ENCODE peak calls at places on chromosome 19, in ten cellular contexts. One of them, this sample, is unnamed.

GRCh38 chr19:18118420-18119242 is 21.1 kb downstream of the MAST3 start:
- DNase-seq in ACHN: no peak
- DNase-seq in NT2/D1: no peak
- DNase-seq in NCI-H748 treated with DMSO at 0.1 percent for 48 hours: no peak
- DNase-seq in stimulated activated CD4-positive, alpha-beta T cell treated with anti-CD3 and anti-CD28 coated beads, TNF-alpha, amount 100 ng/mL, for 48 hours: no peak
- DNase-seq in RWPE2: no peak
- DNase-seq in fibroblast of the conjunctiva: peak
- DNase-seq in AG10803: no peak
- DNase-seq in NCI-H1105: no peak
- DNase-seq in H1: no peak
- DNase-seq in this sample: no peak

GRCh38 chr19:16588089-16588823 is 16.0 kb upstream of the SLC35E1 start:
- DNase-seq in ACHN: no peak
- DNase-seq in NT2/D1: no peak
- DNase-seq in NCI-H748 treated with DMSO at 0.1 percent for 48 hours: no peak
- DNase-seq in stimulated activated CD4-positive, alpha-beta T cell treated with anti-CD3 and anti-CD28 coated beads, TNF-alpha, amount 100 ng/mL, for 48 hours: peak
- DNase-seq in RWPE2: no peak
- DNase-seq in fibroblast of the conjunctiva: no peak
- DNase-seq in AG10803: no peak
- DNase-seq in NCI-H1105: no peak
- DNase-seq in H1: no peak
- DNase-seq in this sample: peak

GRCh38 chr19:16259385-16260159 is 61.9 kb downstream of the AP1M1 start:
- DNase-seq in ACHN: peak
- DNase-seq in NT2/D1: no peak
- DNase-seq in NCI-H748 treated with DMSO at 0.1 percent for 48 hours: no peak
- DNase-seq in stimulated activated CD4-positive, alpha-beta T cell treated with anti-CD3 and anti-CD28 coated beads, TNF-alpha, amount 100 ng/mL, for 48 hours: no peak
- DNase-seq in RWPE2: no peak
- DNase-seq in fibroblast of the conjunctiva: no peak
- DNase-seq in AG10803: no peak
- DNase-seq in NCI-H1105: no peak
- DNase-seq in H1: no peak
- DNase-seq in this sample: no peak

GRCh38 chr19:32971715-32972540 is at the start of the genes CEP89 and FAAP24:
- DNase-seq in ACHN: peak
- DNase-seq in NT2/D1: peak
- DNase-seq in NCI-H748 treated with DMSO at 0.1 percent for 48 hours: peak
- DNase-seq in stimulated activated CD4-positive, alpha-beta T cell treated with anti-CD3 and anti-CD28 coated beads, TNF-alpha, amount 100 ng/mL, for 48 hours: peak
- DNase-seq in RWPE2: peak
- DNase-seq in fibroblast of the conjunctiva: peak
- DNase-seq in AG10803: peak
- DNase-seq in NCI-H1105: peak
- DNase-seq in H1: peak
- DNase-seq in this sample: peak

GRCh38 chr19:40640744-40641143 is 39.6 kb downstream of the LTBP4 start:
- DNase-seq in ACHN: no peak
- DNase-seq in NT2/D1: no peak
- DNase-seq in NCI-H748 treated with DMSO at 0.1 percent for 48 hours: no peak
- DNase-seq in stimulated activated CD4-positive, alpha-beta T cell treated with anti-CD3 and anti-CD28 coated beads, TNF-alpha, amount 100 ng/mL, for 48 hours: no peak
- DNase-seq in RWPE2: no peak
- DNase-seq in fibroblast of the conjunctiva: no peak
- DNase-seq in AG10803: peak
- DNase-seq in NCI-H1105: no peak
- DNase-seq in H1: no peak
- DNase-seq in this sample: no peak

GRCh38 chr19:45161715-45162463 is 1.1 kb upstream of the NKPD1 start:
- DNase-seq in ACHN: peak
- DNase-seq in NT2/D1: no peak
- DNase-seq in NCI-H748 treated with DMSO at 0.1 percent for 48 hours: no peak
- DNase-seq in stimulated activated CD4-positive, alpha-beta T cell treated with anti-CD3 and anti-CD28 coated beads, TNF-alpha, amount 100 ng/mL, for 48 hours: no peak
- DNase-seq in RWPE2: no peak
- DNase-seq in fibroblast of the conjunctiva: no peak
- DNase-seq in AG10803: no peak
- DNase-seq in NCI-H1105: no peak
- DNase-seq in H1: no peak
- DNase-seq in this sample: no peak

GRCh38 chr19:7846247-7846646 is 16.2 kb downstream of the EVI5L start:
- DNase-seq in ACHN: no peak
- DNase-seq in NT2/D1: no peak
- DNase-seq in NCI-H748 treated with DMSO at 0.1 percent for 48 hours: no peak
- DNase-seq in stimulated activated CD4-positive, alpha-beta T cell treated with anti-CD3 and anti-CD28 coated beads, TNF-alpha, amount 100 ng/mL, for 48 hours: no peak
- DNase-seq in RWPE2: peak
- DNase-seq in fibroblast of the conjunctiva: no peak
- DNase-seq in AG10803: no peak
- DNase-seq in NCI-H1105: no peak
- DNase-seq in H1: no peak
- DNase-seq in this sample: no peak

GRCh38 chr19:54492568-54492967 is 10.1 kb upstream of the LAIR2 start:
- DNase-seq in ACHN: no peak
- DNase-seq in NT2/D1: no peak
- DNase-seq in NCI-H748 treated with DMSO at 0.1 percent for 48 hours: no peak
- DNase-seq in stimulated activated CD4-positive, alpha-beta T cell treated with anti-CD3 and anti-CD28 coated beads, TNF-alpha, amount 100 ng/mL, for 48 hours: no peak
- DNase-seq in RWPE2: no peak
- DNase-seq in fibroblast of the conjunctiva: no peak
- DNase-seq in AG10803: no peak
- DNase-seq in NCI-H1105: no peak
- DNase-seq in H1: no peak
- DNase-seq in this sample: no peak

GRCh38 chr19:2046046-2046907 is 4.8 kb downstream of the MKNK2 start:
- DNase-seq in ACHN: no peak
- DNase-seq in NT2/D1: no peak
- DNase-seq in NCI-H748 treated with DMSO at 0.1 percent for 48 hours: no peak
- DNase-seq in stimulated activated CD4-positive, alpha-beta T cell treated with anti-CD3 and anti-CD28 coated beads, TNF-alpha, amount 100 ng/mL, for 48 hours: no peak
- DNase-seq in RWPE2: peak
- DNase-seq in fibroblast of the conjunctiva: no peak
- DNase-seq in AG10803: no peak
- DNase-seq in NCI-H1105: no peak
- DNase-seq in H1: no peak
- DNase-seq in this sample: no peak

GRCh38 chr19:55467236-55468053 is 2.9 kb upstream of the C19orf85 start:
- DNase-seq in ACHN: peak
- DNase-seq in NT2/D1: no peak
- DNase-seq in NCI-H748 treated with DMSO at 0.1 percent for 48 hours: no peak
- DNase-seq in stimulated activated CD4-positive, alpha-beta T cell treated with anti-CD3 and anti-CD28 coated beads, TNF-alpha, amount 100 ng/mL, for 48 hours: peak
- DNase-seq in RWPE2: no peak
- DNase-seq in fibroblast of the conjunctiva: no peak
- DNase-seq in AG10803: peak
- DNase-seq in NCI-H1105: no peak
- DNase-seq in H1: no peak
- DNase-seq in this sample: no peak

GRCh38 chr19:19418548-19419260 is 13.2 kb downstream of the GATAD2A start:
- DNase-seq in ACHN: no peak
- DNase-seq in NT2/D1: no peak
- DNase-seq in NCI-H748 treated with DMSO at 0.1 percent for 48 hours: no peak
- DNase-seq in stimulated activated CD4-positive, alpha-beta T cell treated with anti-CD3 and anti-CD28 coated beads, TNF-alpha, amount 100 ng/mL, for 48 hours: no peak
- DNase-seq in RWPE2: no peak
- DNase-seq in fibroblast of the conjunctiva: no peak
- DNase-seq in AG10803: peak
- DNase-seq in NCI-H1105: no peak
- DNase-seq in H1: no peak
- DNase-seq in this sample: no peak

GRCh38 chr19:50377051-50377441 is 789 bp downstream of the NR1H2 start:
- DNase-seq in ACHN: peak
- DNase-seq in NT2/D1: no peak
- DNase-seq in NCI-H748 treated with DMSO at 0.1 percent for 48 hours: peak
- DNase-seq in stimulated activated CD4-positive, alpha-beta T cell treated with anti-CD3 and anti-CD28 coated beads, TNF-alpha, amount 100 ng/mL, for 48 hours: peak
- DNase-seq in RWPE2: no peak
- DNase-seq in fibroblast of the conjunctiva: no peak
- DNase-seq in AG10803: no peak
- DNase-seq in NCI-H1105: peak
- DNase-seq in H1: no peak
- DNase-seq in this sample: no peak

GRCh38 chr19:35779033-35779432 is 3.7 kb downstream of the ARHGAP33 start:
- DNase-seq in ACHN: no peak
- DNase-seq in NT2/D1: no peak
- DNase-seq in NCI-H748 treated with DMSO at 0.1 percent for 48 hours: no peak
- DNase-seq in stimulated activated CD4-positive, alpha-beta T cell treated with anti-CD3 and anti-CD28 coated beads, TNF-alpha, amount 100 ng/mL, for 48 hours: no peak
- DNase-seq in RWPE2: no peak
- DNase-seq in fibroblast of the conjunctiva: no peak
- DNase-seq in AG10803: no peak
- DNase-seq in NCI-H1105: no peak
- DNase-seq in H1: no peak
- DNase-seq in this sample: no peak

GRCh38 chr19:42216653-42217521 is 590 bp downstream of the DEDD2 start:
- DNase-seq in ACHN: peak
- DNase-seq in NT2/D1: peak
- DNase-seq in NCI-H748 treated with DMSO at 0.1 percent for 48 hours: peak
- DNase-seq in stimulated activated CD4-positive, alpha-beta T cell treated with anti-CD3 and anti-CD28 coated beads, TNF-alpha, amount 100 ng/mL, for 48 hours: no peak
- DNase-seq in RWPE2: no peak
- DNase-seq in fibroblast of the conjunctiva: no peak
- DNase-seq in AG10803: peak
- DNase-seq in NCI-H1105: peak
- DNase-seq in H1: no peak
- DNase-seq in this sample: no peak

GRCh38 chr19:2755811-2756210 is 16.0 kb upstream of the SLC39A3 start:
- DNase-seq in ACHN: no peak
- DNase-seq in NT2/D1: no peak
- DNase-seq in NCI-H748 treated with DMSO at 0.1 percent for 48 hours: no peak
- DNase-seq in stimulated activated CD4-positive, alpha-beta T cell treated with anti-CD3 and anti-CD28 coated beads, TNF-alpha, amount 100 ng/mL, for 48 hours: no peak
- DNase-seq in RWPE2: no peak
- DNase-seq in fibroblast of the conjunctiva: no peak
- DNase-seq in AG10803: no peak
- DNase-seq in NCI-H1105: no peak
- DNase-seq in H1: no peak
- DNase-seq in this sample: no peak

GRCh38 chr19:28960586-28960985 is 252.4 kb downstream of the UQCRFS1 start:
- DNase-seq in ACHN: peak
- DNase-seq in NT2/D1: no peak
- DNase-seq in NCI-H748 treated with DMSO at 0.1 percent for 48 hours: no peak
- DNase-seq in stimulated activated CD4-positive, alpha-beta T cell treated with anti-CD3 and anti-CD28 coated beads, TNF-alpha, amount 100 ng/mL, for 48 hours: no peak
- DNase-seq in RWPE2: no peak
- DNase-seq in fibroblast of the conjunctiva: no peak
- DNase-seq in AG10803: no peak
- DNase-seq in NCI-H1105: no peak
- DNase-seq in H1: no peak
- DNase-seq in this sample: no peak

GRCh38 chr19:56136362-56136761 is 4.7 kb upstream of the ZNF444 start:
- DNase-seq in ACHN: no peak
- DNase-seq in NT2/D1: no peak
- DNase-seq in NCI-H748 treated with DMSO at 0.1 percent for 48 hours: no peak
- DNase-seq in stimulated activated CD4-positive, alpha-beta T cell treated with anti-CD3 and anti-CD28 coated beads, TNF-alpha, amount 100 ng/mL, for 48 hours: no peak
- DNase-seq in RWPE2: no peak
- DNase-seq in fibroblast of the conjunctiva: no peak
- DNase-seq in AG10803: no peak
- DNase-seq in NCI-H1105: no peak
- DNase-seq in H1: peak
- DNase-seq in this sample: no peak

GRCh38 chr19:4660181-4660791 is 9.9 kb downstream of the MYDGF start:
- DNase-seq in ACHN: peak
- DNase-seq in NT2/D1: no peak
- DNase-seq in NCI-H748 treated with DMSO at 0.1 percent for 48 hours: no peak
- DNase-seq in stimulated activated CD4-positive, alpha-beta T cell treated with anti-CD3 and anti-CD28 coated beads, TNF-alpha, amount 100 ng/mL, for 48 hours: no peak
- DNase-seq in RWPE2: no peak
- DNase-seq in fibroblast of the conjunctiva: no peak
- DNase-seq in AG10803: no peak
- DNase-seq in NCI-H1105: no peak
- DNase-seq in H1: no peak
- DNase-seq in this sample: no peak

GRCh38 chr19:55032170-55032569 is 5.9 kb downstream of the GP6 start:
- DNase-seq in ACHN: no peak
- DNase-seq in NT2/D1: no peak
- DNase-seq in NCI-H748 treated with DMSO at 0.1 percent for 48 hours: no peak
- DNase-seq in stimulated activated CD4-positive, alpha-beta T cell treated with anti-CD3 and anti-CD28 coated beads, TNF-alpha, amount 100 ng/mL, for 48 hours: no peak
- DNase-seq in RWPE2: no peak
- DNase-seq in fibroblast of the conjunctiva: no peak
- DNase-seq in AG10803: no peak
- DNase-seq in NCI-H1105: no peak
- DNase-seq in H1: no peak
- DNase-seq in this sample: no peak

GRCh38 chr19:47373246-47374240 is 24.4 kb downstream of the DHX34 start:
- DNase-seq in ACHN: no peak
- DNase-seq in NT2/D1: no peak
- DNase-seq in NCI-H748 treated with DMSO at 0.1 percent for 48 hours: no peak
- DNase-seq in stimulated activated CD4-positive, alpha-beta T cell treated with anti-CD3 and anti-CD28 coated beads, TNF-alpha, amount 100 ng/mL, for 48 hours: no peak
- DNase-seq in RWPE2: no peak
- DNase-seq in fibroblast of the conjunctiva: no peak
- DNase-seq in AG10803: no peak
- DNase-seq in NCI-H1105: no peak
- DNase-seq in H1: no peak
- DNase-seq in this sample: no peak

GRCh38 chr19:46614114-46614701 is 10.7 kb downstream of the PTGIR start:
- DNase-seq in ACHN: peak
- DNase-seq in NT2/D1: peak
- DNase-seq in NCI-H748 treated with DMSO at 0.1 percent for 48 hours: peak
- DNase-seq in stimulated activated CD4-positive, alpha-beta T cell treated with anti-CD3 and anti-CD28 coated beads, TNF-alpha, amount 100 ng/mL, for 48 hours: peak
- DNase-seq in RWPE2: no peak
- DNase-seq in fibroblast of the conjunctiva: peak
- DNase-seq in AG10803: peak
- DNase-seq in NCI-H1105: peak
- DNase-seq in H1: peak
- DNase-seq in this sample: peak

GRCh38 chr19:18478545-18479311 is 40.8 kb upstream of the ISYNA1 start:
- DNase-seq in ACHN: peak
- DNase-seq in NT2/D1: no peak
- DNase-seq in NCI-H748 treated with DMSO at 0.1 percent for 48 hours: no peak
- DNase-seq in stimulated activated CD4-positive, alpha-beta T cell treated with anti-CD3 and anti-CD28 coated beads, TNF-alpha, amount 100 ng/mL, for 48 hours: peak
- DNase-seq in RWPE2: peak
- DNase-seq in fibroblast of the conjunctiva: peak
- DNase-seq in AG10803: peak
- DNase-seq in NCI-H1105: no peak
- DNase-seq in H1: no peak
- DNase-seq in this sample: peak

GRCh38 chr19:6087074-6087506 is 23.2 kb downstream of the RFX2 start:
- DNase-seq in ACHN: peak
- DNase-seq in NT2/D1: no peak
- DNase-seq in NCI-H748 treated with DMSO at 0.1 percent for 48 hours: peak
- DNase-seq in stimulated activated CD4-positive, alpha-beta T cell treated with anti-CD3 and anti-CD28 coated beads, TNF-alpha, amount 100 ng/mL, for 48 hours: no peak
- DNase-seq in RWPE2: no peak
- DNase-seq in fibroblast of the conjunctiva: no peak
- DNase-seq in AG10803: no peak
- DNase-seq in NCI-H1105: peak
- DNase-seq in H1: no peak
- DNase-seq in this sample: no peak

GRCh38 chr19:7617735-7618134 is 11.6 kb downstream of the XAB2 start:
- DNase-seq in ACHN: no peak
- DNase-seq in NT2/D1: no peak
- DNase-seq in NCI-H748 treated with DMSO at 0.1 percent for 48 hours: no peak
- DNase-seq in stimulated activated CD4-positive, alpha-beta T cell treated with anti-CD3 and anti-CD28 coated beads, TNF-alpha, amount 100 ng/mL, for 48 hours: no peak
- DNase-seq in RWPE2: no peak
- DNase-seq in fibroblast of the conjunctiva: no peak
- DNase-seq in AG10803: no peak
- DNase-seq in NCI-H1105: no peak
- DNase-seq in H1: no peak
- DNase-seq in this sample: no peak

GRCh38 chr19:10074153-10074552 is 12.0 kb upstream of the SHFL start:
- DNase-seq in ACHN: peak
- DNase-seq in NT2/D1: no peak
- DNase-seq in NCI-H748 treated with DMSO at 0.1 percent for 48 hours: no peak
- DNase-seq in stimulated activated CD4-positive, alpha-beta T cell treated with anti-CD3 and anti-CD28 coated beads, TNF-alpha, amount 100 ng/mL, for 48 hours: peak
- DNase-seq in RWPE2: no peak
- DNase-seq in fibroblast of the conjunctiva: no peak
- DNase-seq in AG10803: no peak
- DNase-seq in NCI-H1105: no peak
- DNase-seq in H1: no peak
- DNase-seq in this sample: peak

GRCh38 chr19:10043286-10043927 is 30.1 kb downstream of the RDH8 start:
- DNase-seq in ACHN: no peak
- DNase-seq in NT2/D1: no peak
- DNase-seq in NCI-H748 treated with DMSO at 0.1 percent for 48 hours: no peak
- DNase-seq in stimulated activated CD4-positive, alpha-beta T cell treated with anti-CD3 and anti-CD28 coated beads, TNF-alpha, amount 100 ng/mL, for 48 hours: no peak
- DNase-seq in RWPE2: no peak
- DNase-seq in fibroblast of the conjunctiva: no peak
- DNase-seq in AG10803: peak
- DNase-seq in NCI-H1105: no peak
- DNase-seq in H1: no peak
- DNase-seq in this sample: peak

GRCh38 chr19:49301165-49301865 is 23.7 kb downstream of the SLC6A16 start:
- DNase-seq in ACHN: peak
- DNase-seq in NT2/D1: peak
- DNase-seq in NCI-H748 treated with DMSO at 0.1 percent for 48 hours: peak
- DNase-seq in stimulated activated CD4-positive, alpha-beta T cell treated with anti-CD3 and anti-CD28 coated beads, TNF-alpha, amount 100 ng/mL, for 48 hours: peak
- DNase-seq in RWPE2: no peak
- DNase-seq in fibroblast of the conjunctiva: peak
- DNase-seq in AG10803: peak
- DNase-seq in NCI-H1105: peak
- DNase-seq in H1: peak
- DNase-seq in this sample: peak

GRCh38 chr19:36136975-36137686 is 2.7 kb upstream of the CAPNS1 start:
- DNase-seq in ACHN: peak
- DNase-seq in NT2/D1: no peak
- DNase-seq in NCI-H748 treated with DMSO at 0.1 percent for 48 hours: no peak
- DNase-seq in stimulated activated CD4-positive, alpha-beta T cell treated with anti-CD3 and anti-CD28 coated beads, TNF-alpha, amount 100 ng/mL, for 48 hours: no peak
- DNase-seq in RWPE2: peak
- DNase-seq in fibroblast of the conjunctiva: peak
- DNase-seq in AG10803: peak
- DNase-seq in NCI-H1105: no peak
- DNase-seq in H1: no peak
- DNase-seq in this sample: peak